ENCODE peak calls at places on chromosomes 6 and 20, in ten cellular contexts. M, S, T, K, L, A, U, V, Z and P are unnamed samples.

GRCh38 chr6:84615987-84616386 is 148.4 kb downstream of the TBX18 start:
- DNase-seq in K (no peak), S (no peak), A (no peak), V (no peak), T (no peak), L (no peak), Z (no peak), U (no peak), M (no peak), P (no peak)

GRCh38 chr20:1870792-1871550 is 24.2 kb upstream of the SIRPA start:
- DNase-seq in T (no peak), S (no peak), M (peak), A (peak), Z (no peak), L (no peak), K (no peak), U (no peak), V (no peak), P (no peak)

GRCh38 chr6:90296346-90297123 is at the start of gene BACH2:
- DNase-seq in U (peak), A (no peak), M (peak), Z (peak), L (peak), K (peak), V (peak), T (peak), S (peak), P (peak)

GRCh38 chr6:40950986-40951730 is 87.9 kb downstream of the UNC5CL start:
- DNase-seq in S (no peak), A (no peak), M (no peak), L (no peak), Z (peak), K (no peak), U (no peak), T (no peak), V (no peak), P (no peak)

GRCh38 chr6:21886601-21887091 is 293.1 kb downstream of the SOX4 start:
- DNase-seq in A (no peak), T (no peak), U (no peak), L (no peak), K (no peak), Z (no peak), S (no peak), M (no peak), V (no peak), P (no peak)

GRCh38 chr6:25006565-25007001 is 70.8 kb upstream of the RIPOR2 start:
- DNase-seq in V (no peak), U (peak), S (peak), T (peak), M (no peak), K (no peak), Z (no peak), L (peak), A (no peak), P (no peak)

GRCh38 chr6:23181301-23182110 is 612.1 kb downstream of the HDGFL1 start:
- DNase-seq in Z (no peak), L (no peak), T (no peak), M (peak), V (no peak), S (no peak), A (no peak), U (no peak), K (no peak), P (no peak)

GRCh38 chr20:2521369-2522305 is 12.9 kb upstream of the ZNF343 start:
- DNase-seq in L (no peak), U (no peak), A (no peak), S (peak), T (peak), Z (peak), K (peak), V (peak), M (no peak), P (peak)

GRCh38 chr6:117512056-117512828 is 29.8 kb downstream of the DCBLD1 start:
- DNase-seq in K (no peak), S (no peak), L (no peak), V (no peak), M (no peak), U (no peak), T (no peak), A (no peak), Z (no peak), P (no peak)

GRCh38 chr6:105646391-105646867 is 243.5 kb upstream of the PREP start:
- DNase-seq in L (no peak), K (no peak), A (peak), U (no peak), Z (no peak), S (no peak), T (no peak), M (no peak), V (no peak), P (no peak)

GRCh38 chr6:157271911-157272310 is 51.4 kb downstream of the TMEM242 start:
- DNase-seq in A (no peak), K (no peak), U (no peak), V (no peak), Z (no peak), M (no peak), S (no peak), L (no peak), T (no peak), P (no peak)

GRCh38 chr6:167925011-167925410 is 72.5 kb upstream of the KIF25 start:
- DNase-seq in T (no peak), L (no peak), Z (no peak), V (no peak), A (no peak), M (no peak), K (no peak), U (no peak), S (no peak), P (peak)

GRCh38 chr6:150664091-150664490 is 64.4 kb downstream of the PLEKHG1 start:
- DNase-seq in S (no peak), V (no peak), T (no peak), M (no peak), A (no peak), Z (no peak), L (no peak), K (no peak), U (no peak), P (no peak)
- TF ChIP-seq POLR2AphosphoS5 in S (no peak), V (no peak), T (no peak), M (no peak), A (no peak), Z (no peak), L (no peak), K (no peak), U (no peak), P (no peak)

GRCh38 chr20:34018166-34018565 is 24.5 kb downstream of the RALY start:
- DNase-seq in T (no peak), U (no peak), Z (no peak), S (no peak), K (no peak), A (no peak), M (no peak), V (no peak), L (no peak), P (no peak)

GRCh38 chr20:34023937-34024732 is 30.4 kb downstream of the RALY start:
- DNase-seq in Z (no peak), T (no peak), U (no peak), V (no peak), L (no peak), A (no peak), M (no peak), K (no peak), S (no peak), P (no peak)

GRCh38 chr20:34024733-34025351 is 31.1 kb downstream of the RALY start:
- DNase-seq in S (no peak), K (no peak), A (no peak), U (no peak), Z (no peak), T (no peak), L (no peak), M (no peak), V (peak), P (no peak)

GRCh38 chr20:34022154-34022842 is 28.6 kb downstream of the RALY start:
- DNase-seq in V (peak), U (no peak), A (peak), T (no peak), L (no peak), Z (peak), S (no peak), M (no peak), K (peak), P (no peak)

DNA sequence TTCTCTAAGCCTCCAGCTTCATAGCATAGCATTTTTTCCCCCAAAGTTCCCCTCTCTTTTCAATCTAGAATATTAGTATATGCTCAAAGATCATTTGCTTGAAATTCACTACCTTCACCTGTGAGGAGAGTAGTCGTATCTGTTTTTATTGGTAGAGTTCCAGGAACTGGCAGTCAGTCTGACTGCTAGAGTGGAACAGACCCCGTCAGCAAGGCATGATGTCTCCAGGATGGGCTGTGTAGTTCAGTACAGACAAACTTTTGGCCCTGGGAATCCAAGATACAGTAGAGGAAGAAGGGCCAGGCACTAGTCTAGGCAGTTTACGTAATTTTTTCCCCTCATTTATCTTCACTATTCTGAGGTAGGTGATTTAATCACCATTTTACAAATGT is 29.1 kb downstream of the RALY start:
- DNase-seq in S (no peak), L (no peak), A (no peak), K (no peak), T (no peak), V (no peak), M (no peak), Z (no peak), U (no peak), P (no peak)
- H3K27ac ChIP-seq in S (no peak), L (no peak), A (peak), K (no peak), T (no peak), V (no peak), M (no peak), Z (no peak), U (no peak), P (no peak)

DNA sequence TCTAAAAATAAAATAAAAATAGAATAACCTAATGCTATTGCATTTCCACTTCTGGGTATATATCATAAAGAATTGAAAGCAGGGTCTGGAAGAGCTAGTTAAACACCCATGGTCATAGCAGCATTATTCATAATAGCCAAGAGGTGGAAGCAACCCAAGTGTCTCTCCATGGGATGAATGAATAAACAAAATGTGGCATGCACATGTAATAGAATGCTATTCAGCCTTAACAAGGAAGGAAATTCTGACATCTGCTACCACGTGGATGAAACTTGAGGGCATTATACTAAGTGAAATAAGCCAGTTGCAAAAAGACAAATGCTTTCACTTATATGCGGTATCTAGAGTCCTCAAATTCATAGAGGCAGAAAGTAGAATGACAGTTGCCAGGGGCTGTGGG is 130.8 kb downstream of the TIAM2 start:
- DNase-seq in L (no peak), U (no peak), A (no peak), K (no peak), M (no peak), T (no peak), S (no peak), Z (no peak), V (no peak), P (no peak)
- TF ChIP-seq EP300 in L (no peak), U (no peak), A (no peak), K (no peak), M (no peak), T (no peak), S (no peak), Z (no peak), V (no peak), P (no peak)

GRCh38 chr6:163965426-163966348 is 551.2 kb downstream of the QKI start:
- DNase-seq in M (no peak), T (no peak), U (no peak), A (no peak), S (no peak), V (no peak), Z (peak), K (no peak), L (no peak), P (peak)
- TF ChIP-seq POLR2AphosphoS5 in M (no peak), T (no peak), U (no peak), A (no peak), S (peak), V (no peak), Z (no peak), K (no peak), L (peak), P (no peak)

DNA sequence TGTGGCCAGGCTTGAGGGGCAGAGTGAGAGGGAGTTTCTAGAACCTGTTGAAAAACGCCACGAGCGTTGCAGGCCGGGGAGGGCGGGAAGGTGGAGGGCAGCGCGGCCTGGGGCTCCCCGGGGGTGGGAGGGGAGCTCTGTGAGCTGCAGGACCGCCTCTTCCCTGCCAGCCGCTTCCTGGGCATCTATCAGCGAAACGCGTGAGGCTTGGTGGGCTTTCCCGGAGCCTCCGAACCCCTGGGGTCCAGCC is 633 bp upstream of the BHLHE23 start:
- DNase-seq in L (no peak), Z (no peak), U (no peak), S (no peak), K (no peak), T (no peak), V (no peak), A (no peak), M (no peak), P (no peak)
- H3K27ac ChIP-seq in L (no peak), Z (no peak), U (no peak), S (no peak), K (no peak), T (no peak), V (no peak), A (no peak), M (no peak), P (no peak)

GRCh38 chr6:137910424-137910834 is 43.4 kb downstream of the TNFAIP3 start:
- DNase-seq in M (no peak), A (no peak), U (no peak), K (peak), L (no peak), V (no peak), S (no peak), Z (no peak), T (no peak), P (no peak)
- TF ChIP-seq EP300 in M (no peak), A (no peak), U (no peak), K (peak), L (no peak), V (no peak), S (no peak), Z (no peak), T (no peak), P (no peak)